ENCODE peak calls at places on chromosomes 7 and 10, in seven cellular contexts. G, X, W, M, H, E and Z are unnamed samples.

GRCh38 chr10:69253171-69253570 is 25.1 kb upstream of the HK1 start:
- DNase-seq in E (no peak), G (no peak), H (no peak), W (no peak), X (no peak), M (no peak), Z (no peak)

GRCh38 chr7:102431617-102432298 is 1.6 kb upstream of the ORAI2 start:
- DNase-seq in X (no peak), E (peak), G (no peak), M (no peak), H (peak), W (no peak), Z (no peak)

GRCh38 chr7:142876236-142876960 is 9.1 kb downstream of the TRPV6 start:
- DNase-seq in W (no peak), H (no peak), G (no peak), M (no peak), E (no peak), X (no peak), Z (no peak)

GRCh38 chr10:103776878-103777591 is 78.3 kb downstream of the SH3PXD2A start:
- DNase-seq in H (no peak), M (peak), G (peak), E (no peak), X (no peak), W (no peak), Z (peak)

GRCh38 chr10:59127991-59128390 is 48.5 kb upstream of the PHYHIPL start:
- DNase-seq in W (no peak), E (no peak), M (no peak), H (no peak), X (peak), G (no peak), Z (no peak)

GRCh38 chr7:151462306-151462779 is 22.4 kb upstream of the CRYGN start:
- DNase-seq in M (no peak), X (no peak), H (no peak), E (no peak), G (no peak), W (no peak), Z (no peak)

GRCh38 chr10:95513941-95514392 is 47.2 kb downstream of the SORBS1 start:
- DNase-seq in W (no peak), H (peak), G (peak), E (no peak), M (peak), X (no peak), Z (no peak)

GRCh38 chr10:46310851-46311250 is 24.1 kb downstream of the ANTXRL start:
- DNase-seq in H (no peak), M (no peak), E (no peak), X (no peak), G (no peak), W (no peak), Z (no peak)

GRCh38 chr10:60960913-60961312 is 16.9 kb upstream of the RHOBTB1 start:
- DNase-seq in H (no peak), X (no peak), E (no peak), W (no peak), M (no peak), G (no peak), Z (no peak)

GRCh38 chr10:72079356-72079755 is 9.0 kb downstream of the SPOCK2 start:
- DNase-seq in M (no peak), E (no peak), W (no peak), X (peak), H (no peak), G (no peak), Z (no peak)

GRCh38 chr7:106099539-106099938 is 12.6 kb downstream of the SYPL1 start:
- DNase-seq in W (no peak), E (no peak), H (no peak), X (no peak), M (no peak), G (no peak), Z (no peak)

GRCh38 chr7:106102387-106102966 is 9.6 kb downstream of the SYPL1 start:
- DNase-seq in X (no peak), M (no peak), H (no peak), G (no peak), W (no peak), E (no peak), Z (no peak)

GRCh38 chr7:106100863-106101262 is 11.2 kb downstream of the SYPL1 start:
- DNase-seq in M (no peak), H (no peak), E (no peak), G (no peak), X (no peak), W (no peak), Z (no peak)

GRCh38 chr7:106098889-106099288 is 13.2 kb downstream of the SYPL1 start:
- DNase-seq in W (no peak), H (no peak), M (no peak), E (no peak), G (no peak), X (no peak), Z (no peak)

GRCh38 chr7:106101726-106102125 is 10.4 kb downstream of the SYPL1 start:
- DNase-seq in X (no peak), G (no peak), W (no peak), H (no peak), M (no peak), E (no peak), Z (no peak)
- H3K27ac ChIP-seq in X (no peak), G (no peak), W (no peak), H (no peak), M (no peak), E (no peak), Z (peak)

GRCh38 chr7:150367677-150368097 is 935 bp upstream of the REPIN1 start:
- DNase-seq in H (no peak), X (no peak), G (no peak), E (no peak), M (no peak), W (no peak), Z (no peak)
- H3K27ac ChIP-seq in H (peak), X (no peak), G (peak), E (peak), M (peak), W (peak), Z (peak)

GRCh38 chr7:65980478-65981250 is 1.3 kb downstream of the GUSB start:
- DNase-seq in H (peak), X (no peak), G (peak), E (peak), W (peak), M (peak), Z (peak)

GRCh38 chr7:65976659-65977196 is 5.3 kb downstream of the GUSB start:
- DNase-seq in W (peak), M (no peak), E (no peak), H (no peak), X (no peak), G (no peak), Z (no peak)

GRCh38 chr7:65981965-65982792 is at the start of gene GUSB:
- DNase-seq in H (peak), G (peak), W (peak), E (peak), X (peak), M (peak), Z (peak)

GRCh38 chr7:65978891-65979582 is 3.0 kb downstream of the GUSB start:
- DNase-seq in E (no peak), X (no peak), H (no peak), M (no peak), W (peak), G (no peak), Z (no peak)

GRCh38 chr7:65979583-65980477 is 2.2 kb downstream of the GUSB start:
- DNase-seq in X (no peak), E (no peak), W (no peak), H (no peak), M (no peak), G (no peak), Z (no peak)
- H3K27ac ChIP-seq in X (no peak), E (peak), W (peak), H (no peak), M (peak), G (no peak), Z (peak)

DNA sequence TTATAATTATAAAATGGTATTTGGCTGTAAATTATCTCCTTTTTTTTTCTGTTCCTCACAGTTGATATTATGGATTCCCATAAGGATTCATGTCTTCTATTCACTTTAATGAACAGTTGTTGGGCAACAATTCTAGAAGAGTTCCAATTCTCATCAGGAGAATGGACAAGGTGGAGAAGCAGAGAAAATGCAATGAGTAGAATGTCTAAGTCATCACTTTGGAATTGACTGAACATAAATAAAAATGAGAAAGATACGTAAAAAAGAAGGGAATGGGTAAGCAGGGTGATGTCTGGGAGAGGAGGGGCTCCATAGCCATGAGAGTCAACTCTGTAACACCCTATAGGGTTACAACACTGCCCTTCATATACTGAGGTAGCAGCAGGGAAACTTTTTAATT is 1.8 kb upstream of the CAV2 start:
- DNase-seq in M (no peak), X (no peak), H (no peak), W (no peak), E (no peak), G (no peak), Z (no peak)
- H3K27ac ChIP-seq in M (no peak), X (no peak), H (no peak), W (peak), E (no peak), G (peak), Z (no peak)